ENCODE peak calls at places on chromosomes 12 and 14, in ten cellular contexts. One of them, this sample, is unnamed.

GRCh38 chr12:129564768-129565167 is 339.1 kb downstream of the TMEM132D start:
- DNase-seq in NCI-H748 treated with DMSO at 0.1 percent for 48 hours: no peak
- DNase-seq in posterior cingulate gyrus: no peak
- DNase-seq in astrocyte of the cerebellum: no peak
- DNase-seq in GM13976: no peak
- DNase-seq in cardiac muscle cell: no peak
- DNase-seq in dorsolateral prefrontal cortex: no peak
- DNase-seq in GM12891: no peak
- DNase-seq in hepatic stellate cell: no peak
- DNase-seq in OCI-LY7: no peak
- DNase-seq in this sample: no peak

GRCh38 chr12:26863515-26863914 is 30.5 kb upstream of the ITPR2 start:
- DNase-seq in GM13976: no peak
- DNase-seq in cardiac muscle cell: peak
- DNase-seq in NCI-H748 treated with DMSO at 0.1 percent for 48 hours: no peak
- DNase-seq in hepatic stellate cell: no peak
- DNase-seq in OCI-LY7: peak
- DNase-seq in GM12891: no peak
- DNase-seq in dorsolateral prefrontal cortex: no peak
- DNase-seq in posterior cingulate gyrus: no peak
- DNase-seq in astrocyte of the cerebellum: no peak
- DNase-seq in this sample: no peak

GRCh38 chr14:33617154-33617553 is 333.7 kb downstream of the EGLN3 start:
- DNase-seq in hepatic stellate cell: no peak
- DNase-seq in GM13976: no peak
- DNase-seq in NCI-H748 treated with DMSO at 0.1 percent for 48 hours: no peak
- DNase-seq in cardiac muscle cell: peak
- DNase-seq in posterior cingulate gyrus: no peak
- DNase-seq in GM12891: no peak
- DNase-seq in dorsolateral prefrontal cortex: no peak
- DNase-seq in astrocyte of the cerebellum: peak
- DNase-seq in OCI-LY7: no peak
- DNase-seq in this sample: peak

GRCh38 chr12:77120156-77120555 is 54.8 kb upstream of the E2F7 start:
- DNase-seq in hepatic stellate cell: no peak
- DNase-seq in cardiac muscle cell: peak
- DNase-seq in posterior cingulate gyrus: no peak
- DNase-seq in GM13976: no peak
- DNase-seq in NCI-H748 treated with DMSO at 0.1 percent for 48 hours: no peak
- DNase-seq in astrocyte of the cerebellum: no peak
- DNase-seq in dorsolateral prefrontal cortex: no peak
- DNase-seq in OCI-LY7: no peak
- DNase-seq in GM12891: no peak
- DNase-seq in this sample: peak

GRCh38 chr12:3293446-3294161 is 197.4 kb upstream of the PRMT8 start:
- DNase-seq in OCI-LY7: no peak
- DNase-seq in GM12891: no peak
- DNase-seq in GM13976: no peak
- DNase-seq in posterior cingulate gyrus: no peak
- DNase-seq in hepatic stellate cell: peak
- DNase-seq in dorsolateral prefrontal cortex: no peak
- DNase-seq in astrocyte of the cerebellum: no peak
- DNase-seq in NCI-H748 treated with DMSO at 0.1 percent for 48 hours: no peak
- DNase-seq in cardiac muscle cell: peak
- DNase-seq in this sample: no peak

GRCh38 chr14:22610931-22611330 is 12.8 kb downstream of the ABHD4 start:
- DNase-seq in hepatic stellate cell: no peak
- DNase-seq in NCI-H748 treated with DMSO at 0.1 percent for 48 hours: no peak
- DNase-seq in astrocyte of the cerebellum: no peak
- DNase-seq in dorsolateral prefrontal cortex: no peak
- DNase-seq in OCI-LY7: no peak
- DNase-seq in GM12891: no peak
- DNase-seq in posterior cingulate gyrus: no peak
- DNase-seq in GM13976: no peak
- DNase-seq in cardiac muscle cell: no peak
- DNase-seq in this sample: no peak

GRCh38 chr12:49546481-49546880 is 7.7 kb downstream of the KCNH3 start:
- DNase-seq in dorsolateral prefrontal cortex: no peak
- DNase-seq in cardiac muscle cell: no peak
- DNase-seq in posterior cingulate gyrus: no peak
- DNase-seq in OCI-LY7: no peak
- DNase-seq in hepatic stellate cell: no peak
- DNase-seq in NCI-H748 treated with DMSO at 0.1 percent for 48 hours: no peak
- DNase-seq in GM13976: peak
- DNase-seq in GM12891: no peak
- DNase-seq in astrocyte of the cerebellum: no peak
- DNase-seq in this sample: no peak

GRCh38 chr14:68036203-68036602 is 216.6 kb downstream of the RAD51B start:
- DNase-seq in astrocyte of the cerebellum: no peak
- DNase-seq in NCI-H748 treated with DMSO at 0.1 percent for 48 hours: no peak
- DNase-seq in cardiac muscle cell: no peak
- DNase-seq in posterior cingulate gyrus: no peak
- DNase-seq in OCI-LY7: no peak
- DNase-seq in GM12891: no peak
- DNase-seq in hepatic stellate cell: no peak
- DNase-seq in GM13976: no peak
- DNase-seq in dorsolateral prefrontal cortex: no peak
- DNase-seq in this sample: no peak

GRCh38 chr12:71760471-71760870 is 5.8 kb downstream of the RAB21 start:
- DNase-seq in OCI-LY7: no peak
- DNase-seq in dorsolateral prefrontal cortex: no peak
- DNase-seq in hepatic stellate cell: no peak
- DNase-seq in astrocyte of the cerebellum: no peak
- DNase-seq in cardiac muscle cell: no peak
- DNase-seq in NCI-H748 treated with DMSO at 0.1 percent for 48 hours: no peak
- DNase-seq in GM12891: no peak
- DNase-seq in GM13976: no peak
- DNase-seq in posterior cingulate gyrus: no peak
- DNase-seq in this sample: no peak

GRCh38 chr14:75610839-75611238 is 32.4 kb downstream of the FLVCR2 start:
- DNase-seq in GM13976: no peak
- DNase-seq in NCI-H748 treated with DMSO at 0.1 percent for 48 hours: no peak
- DNase-seq in astrocyte of the cerebellum: no peak
- DNase-seq in GM12891: no peak
- DNase-seq in cardiac muscle cell: peak
- DNase-seq in hepatic stellate cell: no peak
- DNase-seq in OCI-LY7: no peak
- DNase-seq in posterior cingulate gyrus: no peak
- DNase-seq in dorsolateral prefrontal cortex: no peak
- DNase-seq in this sample: no peak

GRCh38 chr14:97329701-97330100 is 532.5 kb downstream of the VRK1 start:
- DNase-seq in dorsolateral prefrontal cortex: no peak
- DNase-seq in hepatic stellate cell: no peak
- DNase-seq in NCI-H748 treated with DMSO at 0.1 percent for 48 hours: peak
- DNase-seq in astrocyte of the cerebellum: peak
- DNase-seq in GM13976: no peak
- DNase-seq in OCI-LY7: no peak
- DNase-seq in cardiac muscle cell: no peak
- DNase-seq in posterior cingulate gyrus: no peak
- DNase-seq in GM12891: no peak
- DNase-seq in this sample: no peak

This sample was measured in Caki2.